ENCODE peak calls at places on chromosomes 6 and 20, in six cellular contexts. One of them, this sample, is unnamed.

GRCh38 chr20:14245368-14245970 is 91.9 kb downstream of the FLRT3 start:
- DNase-seq in glomerular endothelial cell: no peak
- DNase-seq in naive B cell: no peak
- DNase-seq in astrocyte of the spinal cord: no peak
- DNase-seq in activated CD8-positive, alpha-beta memory T cell treated with anti-CD3 and anti-CD28 coated beads for 48 hours: no peak
- DNase-seq in A549: no peak
- DNase-seq in this sample: no peak

GRCh38 chr6:15242503-15242902 is 3.4 kb upstream of the JARID2 start:
- DNase-seq in naive B cell: no peak
- DNase-seq in astrocyte of the spinal cord: no peak
- DNase-seq in activated CD8-positive, alpha-beta memory T cell treated with anti-CD3 and anti-CD28 coated beads for 48 hours: no peak
- DNase-seq in glomerular endothelial cell: no peak
- DNase-seq in A549: no peak
- DNase-seq in this sample: no peak

GRCh38 chr6:3592371-3592941 is 135.6 kb upstream of the SLC22A23 start:
- DNase-seq in A549: peak
- DNase-seq in glomerular endothelial cell: no peak
- DNase-seq in activated CD8-positive, alpha-beta memory T cell treated with anti-CD3 and anti-CD28 coated beads for 48 hours: no peak
- DNase-seq in astrocyte of the spinal cord: peak
- DNase-seq in naive B cell: no peak
- DNase-seq in this sample: peak

GRCh38 chr6:40874495-40874894 is 164.5 kb downstream of the UNC5CL start:
- DNase-seq in activated CD8-positive, alpha-beta memory T cell treated with anti-CD3 and anti-CD28 coated beads for 48 hours: no peak
- DNase-seq in astrocyte of the spinal cord: no peak
- DNase-seq in glomerular endothelial cell: no peak
- DNase-seq in A549: peak
- DNase-seq in naive B cell: no peak
- DNase-seq in this sample: no peak

GRCh38 chr6:165905744-165906143 is 242.7 kb upstream of the PDE10A start:
- DNase-seq in naive B cell: no peak
- DNase-seq in astrocyte of the spinal cord: no peak
- DNase-seq in glomerular endothelial cell: no peak
- DNase-seq in A549: no peak
- DNase-seq in activated CD8-positive, alpha-beta memory T cell treated with anti-CD3 and anti-CD28 coated beads for 48 hours: no peak
- DNase-seq in this sample: no peak

GRCh38 chr6:35238843-35239289 is 20.7 kb upstream of the ZNF76 start:
- DNase-seq in astrocyte of the spinal cord: no peak
- DNase-seq in naive B cell: no peak
- DNase-seq in glomerular endothelial cell: no peak
- DNase-seq in A549: no peak
- DNase-seq in activated CD8-positive, alpha-beta memory T cell treated with anti-CD3 and anti-CD28 coated beads for 48 hours: no peak
- DNase-seq in this sample: no peak

GRCh38 chr6:35073211-35073610 is 67.9 kb downstream of the TCP11 start:
- DNase-seq in activated CD8-positive, alpha-beta memory T cell treated with anti-CD3 and anti-CD28 coated beads for 48 hours: no peak
- DNase-seq in astrocyte of the spinal cord: no peak
- DNase-seq in naive B cell: no peak
- DNase-seq in glomerular endothelial cell: no peak
- DNase-seq in A549: no peak
- DNase-seq in this sample: no peak

GRCh38 chr20:10271470-10272219 is 53.0 kb downstream of the SNAP25 start:
- DNase-seq in naive B cell: no peak
- DNase-seq in A549: no peak
- DNase-seq in activated CD8-positive, alpha-beta memory T cell treated with anti-CD3 and anti-CD28 coated beads for 48 hours: no peak
- DNase-seq in astrocyte of the spinal cord: peak
- DNase-seq in glomerular endothelial cell: no peak
- DNase-seq in this sample: no peak

GRCh38 chr6:159899994-159900745 is 9.4 kb downstream of the MAS1 start:
- DNase-seq in A549: peak
- DNase-seq in activated CD8-positive, alpha-beta memory T cell treated with anti-CD3 and anti-CD28 coated beads for 48 hours: no peak
- DNase-seq in glomerular endothelial cell: no peak
- DNase-seq in naive B cell: no peak
- DNase-seq in astrocyte of the spinal cord: peak
- DNase-seq in this sample: peak

GRCh38 chr20:34639755-34640222 is 37.1 kb downstream of the PIGU start:
- DNase-seq in astrocyte of the spinal cord: no peak
- DNase-seq in glomerular endothelial cell: no peak
- DNase-seq in activated CD8-positive, alpha-beta memory T cell treated with anti-CD3 and anti-CD28 coated beads for 48 hours: no peak
- DNase-seq in A549: no peak
- DNase-seq in naive B cell: no peak
- DNase-seq in this sample: peak

GRCh38 chr6:66883453-66883852 is 1176.4 kb upstream of the EYS start:
- DNase-seq in activated CD8-positive, alpha-beta memory T cell treated with anti-CD3 and anti-CD28 coated beads for 48 hours: no peak
- DNase-seq in naive B cell: no peak
- DNase-seq in astrocyte of the spinal cord: no peak
- DNase-seq in A549: no peak
- DNase-seq in glomerular endothelial cell: no peak
- DNase-seq in this sample: no peak

GRCh38 chr20:4813839-4814695 is 92.4 kb downstream of the PRND start:
- DNase-seq in naive B cell: peak
- DNase-seq in activated CD8-positive, alpha-beta memory T cell treated with anti-CD3 and anti-CD28 coated beads for 48 hours: peak
- DNase-seq in astrocyte of the spinal cord: no peak
- DNase-seq in glomerular endothelial cell: peak
- DNase-seq in A549: no peak
- DNase-seq in this sample: peak

GRCh38 chr6:70274338-70274737 is 28.5 kb downstream of the COL9A1 start:
- DNase-seq in A549: no peak
- DNase-seq in astrocyte of the spinal cord: no peak
- DNase-seq in glomerular endothelial cell: no peak
- DNase-seq in activated CD8-positive, alpha-beta memory T cell treated with anti-CD3 and anti-CD28 coated beads for 48 hours: no peak
- DNase-seq in naive B cell: no peak
- DNase-seq in this sample: no peak

GRCh38 chr6:148952147-148953041 is 205.6 kb downstream of the UST start:
- DNase-seq in A549: no peak
- DNase-seq in glomerular endothelial cell: no peak
- DNase-seq in naive B cell: no peak
- DNase-seq in activated CD8-positive, alpha-beta memory T cell treated with anti-CD3 and anti-CD28 coated beads for 48 hours: no peak
- DNase-seq in astrocyte of the spinal cord: no peak
- DNase-seq in this sample: no peak